ENCODE peak calls at places on chromosomes 1 and 21, in six cellular contexts. I is OCI-LY7, N is neural progenitor cell, L is omental fat pad, J is endothelial cell, W is esophagus squamous epithelium. Z is an unnamed sample.

GRCh38 chr1:37448691-37449417 is 25.5 kb upstream of the ZC3H12A start:
- DNase-seq in I (no peak), N (no peak), L (no peak), J (no peak), W (no peak), Z (no peak)

GRCh38 chr1:97243973-97244560 is 522.5 kb downstream of the PTBP2 start:
- DNase-seq in I (peak), N (peak), L (no peak), J (no peak), W (no peak), Z (no peak)

GRCh38 chr1:2257245-2257627 is 29.1 kb downstream of the SKI start:
- DNase-seq in I (no peak), N (peak), L (no peak), J (no peak), W (no peak), Z (no peak)

GRCh38 chr1:3777647-3778589 is 5.4 kb downstream of the SMIM1 start:
- DNase-seq in I (no peak), N (no peak), L (no peak), J (no peak), W (no peak), Z (no peak)

GRCh38 chr1:59298178-59298583 is 1.3 kb downstream of the FGGY start:
- DNase-seq in I (no peak), N (no peak), L (no peak), J (no peak), W (no peak), Z (no peak)

GRCh38 chr1:87058343-87058649 is 143.9 kb downstream of the HS2ST1 start:
- DNase-seq in I (no peak), N (no peak), L (no peak), J (no peak), W (no peak), Z (no peak)

GRCh38 chr1:223820515-223820858 is 25.3 kb downstream of the TP53BP2 start:
- DNase-seq in I (no peak), N (no peak), L (no peak), J (no peak), W (no peak), Z (no peak)

GRCh38 chr1:110262846-110263631 is 52.9 kb downstream of the KCNC4 start:
- DNase-seq in I (peak), N (no peak), L (no peak), J (peak), W (no peak), Z (no peak)

GRCh38 chr1:29465755-29466154 is 229.4 kb downstream of the PTPRU start:
- DNase-seq in I (peak), N (peak), L (no peak), J (no peak), W (no peak), Z (no peak)

GRCh38 chr1:2523891-2524609 is 2.3 kb downstream of the PANK4 start:
- DNase-seq in I (no peak), N (no peak), L (no peak), J (no peak), W (no peak), Z (no peak)

GRCh38 chr1:95069711-95070093 is 3.0 kb downstream of the ALG14 start:
- DNase-seq in I (no peak), N (no peak), L (no peak), J (no peak), W (no peak), Z (no peak)

GRCh38 chr21:21952566-21952965 is 954.4 kb downstream of the NCAM2 start:
- DNase-seq in I (no peak), N (no peak), L (no peak), J (no peak), W (no peak), Z (no peak)

GRCh38 chr1:109792056-109792831 is 28.5 kb upstream of the EPS8L3 start:
- DNase-seq in I (no peak), N (peak), L (peak), J (peak), W (no peak), Z (no peak)

GRCh38 chr1:47559944-47560695 is 122.3 kb downstream of the FOXD2 start:
- DNase-seq in I (no peak), N (no peak), L (no peak), J (no peak), W (no peak), Z (no peak)

GRCh38 chr1:166164995-166165660 is 1.7 kb downstream of the FAM78B start:
- DNase-seq in I (peak), N (peak), L (no peak), J (peak), W (no peak), Z (no peak)
- TF ChIP-seq CTCF in I (peak), N (peak), L (no peak), J (peak), W (peak), Z (no peak)

GRCh38 chr1:175744833-175745232 is 1.4 kb upstream of the TNR start:
- DNase-seq in I (no peak), N (no peak), L (no peak), J (no peak), W (no peak), Z (no peak)
- TF ChIP-seq CTCF in I (peak), N (peak), L (no peak), J (peak), W (no peak), Z (no peak)

GRCh38 chr1:172609528-172609927 is 49.4 kb upstream of the FASLG start:
- DNase-seq in I (peak), N (no peak), L (no peak), J (no peak), W (no peak), Z (no peak)
- TF ChIP-seq CTCF in I (peak), N (peak), L (no peak), J (peak), W (peak), Z (peak)

GRCh38 chr1:208172389-208173140 is 71.6 kb downstream of the PLXNA2 start:
- DNase-seq in I (no peak), N (no peak), L (no peak), J (no peak), W (no peak), Z (no peak)
- TF ChIP-seq CTCF in I (no peak), N (no peak), L (no peak), J (no peak), W (no peak), Z (no peak)

GRCh38 chr1:54800899-54801759 is at the start of gene TTC22:
- DNase-seq in I (peak), N (peak), L (no peak), J (peak), W (no peak), Z (peak)
- TF ChIP-seq CTCF in I (peak), N (peak), L (no peak), J (no peak), W (peak), Z (peak)

DNA sequence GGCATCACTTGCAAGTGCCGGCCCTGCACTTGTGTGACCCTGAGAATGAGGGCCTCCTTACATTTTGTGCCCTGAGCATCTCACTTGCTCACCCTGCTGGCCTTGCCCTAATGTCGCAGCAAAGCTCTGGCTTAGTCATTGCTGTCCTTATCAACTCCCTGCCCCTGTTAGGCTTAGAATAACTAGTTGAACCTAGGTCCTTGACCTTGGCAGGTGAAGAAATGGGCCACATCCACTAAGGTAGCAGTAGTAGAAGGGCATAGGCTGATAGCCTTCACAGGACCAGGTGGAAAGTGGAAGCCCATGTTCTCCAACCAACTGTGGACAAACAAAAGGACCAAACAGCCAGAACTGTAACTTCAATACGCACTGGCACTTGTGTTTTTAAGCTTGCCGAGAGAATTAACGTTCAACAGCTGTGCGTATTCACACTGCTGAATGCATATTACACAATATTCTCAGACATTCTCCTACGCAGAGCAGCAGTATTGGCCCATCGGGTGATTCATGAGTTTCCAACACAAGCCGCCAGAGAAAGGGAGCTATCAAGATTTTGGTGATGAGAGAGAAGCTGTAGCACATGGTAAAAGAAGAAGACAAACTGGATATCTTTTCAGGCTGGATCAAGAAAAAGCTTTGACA is 27.7 kb upstream of the PTGFRN start:
- DNase-seq in I (peak), N (peak), L (peak), J (peak), W (no peak), Z (no peak)
- TF ChIP-seq CTCF in I (peak), N (peak), L (no peak), J (no peak), W (peak), Z (no peak)

GRCh38 chr1:91854852-91855251 is 31.1 kb downstream of the TGFBR3 start:
- DNase-seq in I (no peak), N (no peak), L (no peak), J (no peak), W (no peak), Z (no peak)
- TF ChIP-seq CTCF in I (no peak), N (no peak), L (no peak), J (no peak), W (no peak), Z (no peak)

DNA sequence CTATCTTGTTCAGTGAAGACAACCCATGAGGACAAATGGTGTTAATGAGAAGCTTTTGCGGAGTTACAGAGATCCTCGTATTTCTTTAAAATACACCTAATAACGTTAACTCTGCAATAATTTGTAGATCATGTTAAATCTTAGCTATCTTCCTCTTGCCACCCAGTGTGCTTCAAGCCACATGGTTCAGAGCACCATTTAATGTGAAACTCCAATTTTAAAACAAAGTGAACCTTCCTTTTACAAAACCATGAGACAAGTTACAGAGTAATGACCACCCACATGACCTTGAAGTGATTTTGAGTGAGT is 1.7 kb upstream of the KCNE2 start:
- DNase-seq in I (no peak), N (no peak), L (no peak), J (no peak), W (no peak), Z (no peak)
- TF ChIP-seq CTCF in I (peak), N (no peak), L (no peak), J (peak), W (no peak), Z (peak)

GRCh38 chr1:188778578-188778977 is 1699.1 kb downstream of the BRINP3 start:
- DNase-seq in I (no peak), N (no peak), L (no peak), J (no peak), W (no peak), Z (no peak)

GRCh38 chr1:188782220-188782841 is 1695.3 kb downstream of the BRINP3 start:
- DNase-seq in I (peak), N (peak), L (no peak), J (peak), W (no peak), Z (no peak)
- TF ChIP-seq CTCF in I (peak), N (peak), L (no peak), J (peak), W (peak), Z (no peak)

GRCh38 chr1:230861489-230861888 is 6.8 kb downstream of the C1orf198 start:
- DNase-seq in I (no peak), N (peak), L (no peak), J (no peak), W (no peak), Z (no peak)
- TF ChIP-seq CTCF in I (peak), N (no peak), L (no peak), J (no peak), W (no peak), Z (no peak)

Z was measured in natural killer cell.